ENCODE peak calls at places on chromosome 11, in six cellular contexts. G is fibroblast of lung, Y is OCI-LY7, Q is IMR-90, D is GM23338, A is K562. L is an unnamed sample.

GRCh38 chr11:114122668-114123067 is 63.2 kb downstream of the ZBTB16 start:
- DNase-seq in D (no peak), Y (no peak), Q (no peak), A (no peak), G (no peak), L (no peak)

GRCh38 chr11:131591051-131591461 is 220.6 kb downstream of the NTM start:
- DNase-seq in G (peak; percentile 17), D (peak; percentile 73), A (no peak), Q (no peak), Y (no peak), L (peak; percentile 19)

GRCh38 chr11:19728436-19728835 is 15.8 kb downstream of the NAV2 start:
- DNase-seq in Y (no peak), G (peak; percentile 50), D (no peak), A (no peak), Q (peak; percentile 80), L (peak; percentile 41)

GRCh38 chr11:42034821-42035220 is 575.4 kb upstream of the LRRC4C start:
- DNase-seq in A (no peak), Q (no peak), D (no peak), Y (no peak), G (no peak), L (no peak)

GRCh38 chr11:108609681-108610080 is 16.1 kb upstream of the EXPH5 start:
- DNase-seq in G (peak; percentile 9), A (no peak), D (no peak), Y (no peak), Q (peak; percentile 35), L (no peak)

GRCh38 chr11:132177106-132177505 is 806.7 kb downstream of the NTM start:
- DNase-seq in Y (peak; percentile 2), A (no peak), D (peak; percentile 80), Q (peak; percentile 70), G (peak; percentile 72), L (peak; percentile 62)

GRCh38 chr11:75667268-75667830 is 1.5 kb downstream of the MAP6 start:
- DNase-seq in D (peak; percentile 67), Y (no peak), G (no peak), A (peak; percentile 22), Q (no peak), L (peak; percentile 57)

GRCh38 chr11:17570034-17570433 is 23.0 kb downstream of the OTOG start:
- DNase-seq in Q (no peak), Y (no peak), A (no peak), D (no peak), G (no peak), L (no peak)

GRCh38 chr11:116355104-116355503 is 417.7 kb downstream of the BUD13 start:
- DNase-seq in G (no peak), Y (no peak), Q (no peak), A (no peak), D (no peak), L (no peak)

GRCh38 chr11:1864216-1864615 is 11.3 kb downstream of the LSP1 start:
- DNase-seq in Y (no peak), A (no peak), G (no peak), D (no peak), Q (no peak), L (no peak)

GRCh38 chr11:134512791-134513538 is 100.9 kb upstream of the B3GAT1 start:
- DNase-seq in Q (no peak), A (no peak), G (no peak), Y (no peak), D (no peak), L (no peak)

GRCh38 chr11:58562375-58562800 is 13.3 kb downstream of the LPXN start:
- DNase-seq in A (no peak), Y (no peak), D (no peak), Q (no peak), G (no peak), L (peak; percentile 24)

GRCh38 chr11:35006389-35007128 is 90.1 kb downstream of the PDHX start:
- DNase-seq in G (no peak), D (no peak), Y (peak; percentile 8), A (no peak), Q (peak; percentile 37), L (no peak)

GRCh38 chr11:37500425-37500824 is 902.4 kb upstream of the RAG2 start:
- DNase-seq in Q (peak; percentile 31), D (no peak), A (no peak), Y (no peak), G (no peak), L (peak; percentile 39)

GRCh38 chr11:126391970-126392637 is 36.6 kb downstream of the ST3GAL4 start:
- DNase-seq in Q (no peak), Y (peak; percentile 38), D (peak; percentile 75), A (peak; percentile 35), G (no peak), L (no peak)

GRCh38 chr11:79312591-79313267 is 128.1 kb downstream of the TENM4 start:
- DNase-seq in A (no peak), Q (peak; percentile 38), G (peak; percentile 53), D (no peak), Y (no peak), L (no peak)

GRCh38 chr11:16217631-16218030 is 138.7 kb downstream of the SOX6 start:
- DNase-seq in Q (peak; percentile 33), A (no peak), D (no peak), G (peak; percentile 7), Y (no peak), L (no peak)

GRCh38 chr11:76161261-76161961 is 44.9 kb downstream of the WNT11 start:
- DNase-seq in D (no peak), Q (no peak), Y (no peak), G (no peak), A (peak; percentile 90), L (peak; percentile 66)

GRCh38 chr11:132068556-132068955 is 698.1 kb downstream of the NTM start:
- DNase-seq in A (no peak), G (no peak), D (no peak), Y (no peak), Q (no peak), L (no peak)

GRCh38 chr11:8604078-8604723 is 10.2 kb upstream of the STK33 start:
- DNase-seq in Q (peak; percentile 100), D (peak; percentile 85), A (peak; percentile 70), Y (peak; percentile 54), G (peak; percentile 100), L (peak; percentile 84)

GRCh38 chr11:79209540-79210266 is 231.1 kb downstream of the TENM4 start:
- DNase-seq in Q (peak; percentile 42), A (no peak), D (no peak), Y (no peak), G (peak; percentile 15), L (no peak)

GRCh38 chr11:10295056-10295901 is 1.3 kb upstream of the SBF2 start:
- DNase-seq in D (no peak), Y (no peak), G (no peak), Q (no peak), A (no peak), L (no peak)

GRCh38 chr11:48109046-48109666 is 107.5 kb upstream of the OR4B1 start:
- DNase-seq in A (peak; percentile 58), D (no peak), G (peak; percentile 70), Y (peak; percentile 82), Q (peak; percentile 63), L (no peak)

GRCh38 chr11:9363954-9364912 is 20.2 kb upstream of the IPO7 start:
- DNase-seq in A (peak; percentile 91), Q (peak; percentile 98), Y (peak; percentile 75), G (peak; percentile 95), D (peak; percentile 98), L (peak; percentile 97)

GRCh38 chr11:115672999-115673411 is 168.8 kb upstream of the CADM1 start:
- DNase-seq in Y (no peak), Q (peak; percentile 73), D (no peak), G (peak; percentile 90), A (no peak), L (peak; percentile 25)

GRCh38 chr11:44788536-44789227 is 61.9 kb downstream of the TSPAN18 start:
- DNase-seq in Y (no peak), D (no peak), A (no peak), G (no peak), Q (peak; percentile 49), L (no peak)

GRCh38 chr11:110808291-110808690 is 96.1 kb upstream of the ARHGAP20 start:
- DNase-seq in D (no peak), Y (no peak), Q (no peak), A (no peak), G (no peak), L (no peak)
- H3K4me2 ChIP-seq in D (no peak overlapping the region), Y (no peak overlapping the region), Q (no peak overlapping the region), A (no peak overlapping the region), G (no peak overlapping the region), L (no peak overlapping the region)

GRCh38 chr11:69012092-69013008 is 696 bp downstream of the MRGPRF start:
- DNase-seq in Q (peak; percentile 57), Y (no peak), G (peak; percentile 71), D (peak; percentile 34), A (no peak), L (no peak)

GRCh38 chr11:69009441-69010211 is 3.4 kb downstream of the MRGPRF start:
- DNase-seq in D (no peak), Y (no peak), G (peak; percentile 28), A (no peak), Q (no peak), L (peak; percentile 46)

GRCh38 chr11:69010361-69010891 is 2.6 kb downstream of the MRGPRF start:
- DNase-seq in D (no peak), Y (no peak), G (peak; percentile 47), Q (peak; percentile 16), A (no peak), L (no peak)

GRCh38 chr11:69011624-69012091 is 1.4 kb downstream of the MRGPRF start:
- DNase-seq in D (no peak), A (no peak), G (no peak), Y (no peak), Q (no peak), L (no peak)

GRCh38 chr11:69010964-69011623 is 2.0 kb downstream of the MRGPRF start:
- DNase-seq in A (peak; percentile 97), Y (peak; percentile 34), Q (peak; percentile 77), D (peak; percentile 90), G (peak; percentile 85), L (peak; percentile 91)
- H2AFZ ChIP-seq in A (peak overlapping the region; percentile 83), Y (peak overlapping the region; percentile 34), Q (peak overlapping the region; percentile 89), D (peak overlapping the region; percentile 74), G (no peak overlapping the region), L (no peak overlapping the region)

DNA sequence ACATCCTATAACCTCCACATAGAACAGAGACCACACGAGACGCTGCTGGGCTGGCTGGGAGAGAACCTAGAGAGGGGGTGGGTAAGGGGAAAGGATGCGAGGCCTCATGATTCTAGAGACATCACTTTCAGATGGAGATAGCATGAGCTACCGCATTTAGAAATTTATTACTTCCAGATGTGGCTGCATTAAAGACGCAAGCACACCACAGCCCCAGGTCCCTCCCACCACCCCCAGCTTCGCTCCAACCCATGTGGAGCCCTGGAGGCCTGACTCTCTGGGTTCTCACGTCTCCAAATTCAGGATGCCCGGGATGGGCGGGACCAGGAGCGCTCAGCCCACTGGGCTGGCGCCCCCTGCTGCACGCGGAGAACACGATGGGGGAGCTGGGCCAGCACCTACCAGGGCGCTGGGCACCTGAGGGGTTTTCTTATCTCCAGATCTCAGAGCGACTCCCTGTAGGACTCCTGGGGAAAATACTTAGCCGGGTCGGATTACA is 13.6 kb downstream of the MRPL21 start:
- DNase-seq in Q (peak; percentile 70), A (peak; percentile 61), D (peak; percentile 89), Y (no peak), G (peak; percentile 75), L (peak; percentile 74)
- H3K4me2 ChIP-seq in Q (no peak overlapping the region), A (no peak overlapping the region), D (no peak overlapping the region), Y (no peak overlapping the region), G (peak overlapping the region; percentile 13), L (no peak overlapping the region)

DNA sequence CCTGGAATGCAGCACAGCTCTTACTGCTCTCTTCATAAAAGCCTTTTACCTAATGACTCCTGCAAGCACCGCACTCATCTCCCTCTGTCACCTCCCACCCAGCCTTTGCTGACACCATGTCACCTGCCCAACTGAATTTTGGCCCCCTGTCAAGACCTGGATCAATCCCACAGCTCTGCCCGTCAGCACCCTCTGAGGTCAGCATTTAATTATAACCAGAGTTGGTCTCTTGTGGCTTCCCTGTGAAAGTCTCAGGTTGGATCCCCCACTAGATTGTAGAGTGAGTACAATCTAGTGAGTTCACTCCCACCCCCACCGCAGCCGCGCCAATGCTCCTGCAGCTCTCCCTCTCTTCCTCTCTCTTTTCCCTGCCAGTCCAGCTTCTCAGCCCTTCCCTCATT is 8.3 kb downstream of the SCN4B start:
- DNase-seq in G (no peak), Y (no peak), D (no peak), Q (no peak), A (no peak), L (no peak)
- H2AFZ ChIP-seq in G (no peak overlapping the region), Y (no peak overlapping the region), D (no peak overlapping the region), Q (no peak overlapping the region), A (no peak overlapping the region), L (no peak overlapping the region)